ENCODE peak calls at places on chromosomes 13 and 19, in ten cellular contexts. One of them, this sample, is unnamed.

GRCh38 chr19:48468806-48469055 is 438 bp upstream of the CYTH2 start:
- DNase-seq in fibroblast of villous mesenchyme: no peak
- DNase-seq in MCF 10A: no peak
- DNase-seq in fibroblast of lung: no peak
- DNase-seq in CD8-positive, alpha-beta T cell: no peak
- DNase-seq in kidney epithelial cell: peak
- DNase-seq in RWPE1: no peak
- DNase-seq in testis: no peak
- DNase-seq in body of pancreas: no peak
- DNase-seq in CD4-positive, alpha-beta T cell: no peak
- DNase-seq in this sample: no peak

GRCh38 chr13:112446867-112447266 is 70.7 kb downstream of the SPACA7 start:
- DNase-seq in RWPE1: no peak
- DNase-seq in kidney epithelial cell: no peak
- DNase-seq in fibroblast of villous mesenchyme: no peak
- DNase-seq in fibroblast of lung: no peak
- DNase-seq in CD4-positive, alpha-beta T cell: no peak
- DNase-seq in CD8-positive, alpha-beta T cell: no peak
- DNase-seq in MCF 10A: no peak
- DNase-seq in testis: no peak
- DNase-seq in body of pancreas: no peak
- DNase-seq in this sample: no peak

GRCh38 chr19:5694167-5694951 is 4.3 kb downstream of the RPL36 start:
- DNase-seq in MCF 10A: no peak
- DNase-seq in RWPE1: no peak
- DNase-seq in body of pancreas: no peak
- DNase-seq in fibroblast of lung: no peak
- DNase-seq in CD8-positive, alpha-beta T cell: no peak
- DNase-seq in CD4-positive, alpha-beta T cell: no peak
- DNase-seq in testis: no peak
- DNase-seq in fibroblast of villous mesenchyme: no peak
- DNase-seq in kidney epithelial cell: no peak
- DNase-seq in this sample: no peak

GRCh38 chr13:79393564-79394249 is 12.3 kb downstream of the RBM26 start:
- DNase-seq in MCF 10A: no peak
- DNase-seq in kidney epithelial cell: no peak
- DNase-seq in testis: no peak
- DNase-seq in body of pancreas: no peak
- DNase-seq in fibroblast of lung: no peak
- DNase-seq in fibroblast of villous mesenchyme: no peak
- DNase-seq in CD8-positive, alpha-beta T cell: no peak
- DNase-seq in CD4-positive, alpha-beta T cell: peak
- DNase-seq in RWPE1: no peak
- DNase-seq in this sample: no peak

GRCh38 chr13:95924389-95924994 is 128.7 kb downstream of the UGGT2 start:
- DNase-seq in RWPE1: peak
- DNase-seq in CD8-positive, alpha-beta T cell: no peak
- DNase-seq in CD4-positive, alpha-beta T cell: no peak
- DNase-seq in fibroblast of lung: peak
- DNase-seq in body of pancreas: no peak
- DNase-seq in MCF 10A: peak
- DNase-seq in testis: no peak
- DNase-seq in kidney epithelial cell: peak
- DNase-seq in fibroblast of villous mesenchyme: peak
- DNase-seq in this sample: no peak

GRCh38 chr19:51749979-51750378 is 1.7 kb downstream of the FPR1 start:
- DNase-seq in body of pancreas: no peak
- DNase-seq in RWPE1: no peak
- DNase-seq in fibroblast of lung: no peak
- DNase-seq in fibroblast of villous mesenchyme: no peak
- DNase-seq in testis: no peak
- DNase-seq in CD4-positive, alpha-beta T cell: no peak
- DNase-seq in kidney epithelial cell: no peak
- DNase-seq in MCF 10A: peak
- DNase-seq in CD8-positive, alpha-beta T cell: no peak
- DNase-seq in this sample: no peak

GRCh38 chr19:45713141-45713540 is 17.6 kb downstream of the FBXO46 start:
- DNase-seq in MCF 10A: no peak
- DNase-seq in CD4-positive, alpha-beta T cell: no peak
- DNase-seq in body of pancreas: no peak
- DNase-seq in testis: no peak
- DNase-seq in CD8-positive, alpha-beta T cell: no peak
- DNase-seq in kidney epithelial cell: no peak
- DNase-seq in fibroblast of lung: no peak
- DNase-seq in RWPE1: no peak
- DNase-seq in fibroblast of villous mesenchyme: no peak
- DNase-seq in this sample: no peak

GRCh38 chr19:49073514-49074378 is 1.2 kb upstream of the KCNA7 start:
- DNase-seq in CD8-positive, alpha-beta T cell: no peak
- DNase-seq in fibroblast of villous mesenchyme: no peak
- DNase-seq in MCF 10A: peak
- DNase-seq in body of pancreas: no peak
- DNase-seq in RWPE1: no peak
- DNase-seq in CD4-positive, alpha-beta T cell: no peak
- DNase-seq in kidney epithelial cell: no peak
- DNase-seq in testis: no peak
- DNase-seq in fibroblast of lung: no peak
- DNase-seq in this sample: no peak

GRCh38 chr13:108780706-108781105 is 151.3 kb downstream of the MYO16 start:
- DNase-seq in body of pancreas: no peak
- DNase-seq in testis: no peak
- DNase-seq in RWPE1: no peak
- DNase-seq in fibroblast of villous mesenchyme: no peak
- DNase-seq in fibroblast of lung: no peak
- DNase-seq in CD4-positive, alpha-beta T cell: no peak
- DNase-seq in CD8-positive, alpha-beta T cell: no peak
- DNase-seq in MCF 10A: no peak
- DNase-seq in kidney epithelial cell: no peak
- DNase-seq in this sample: no peak

GRCh38 chr19:49335784-49336481 is 727 bp downstream of the CD37 start:
- DNase-seq in CD8-positive, alpha-beta T cell: no peak
- DNase-seq in body of pancreas: no peak
- DNase-seq in CD4-positive, alpha-beta T cell: no peak
- DNase-seq in kidney epithelial cell: no peak
- DNase-seq in MCF 10A: no peak
- DNase-seq in testis: no peak
- DNase-seq in RWPE1: no peak
- DNase-seq in fibroblast of lung: no peak
- DNase-seq in fibroblast of villous mesenchyme: no peak
- DNase-seq in this sample: no peak

DNA sequence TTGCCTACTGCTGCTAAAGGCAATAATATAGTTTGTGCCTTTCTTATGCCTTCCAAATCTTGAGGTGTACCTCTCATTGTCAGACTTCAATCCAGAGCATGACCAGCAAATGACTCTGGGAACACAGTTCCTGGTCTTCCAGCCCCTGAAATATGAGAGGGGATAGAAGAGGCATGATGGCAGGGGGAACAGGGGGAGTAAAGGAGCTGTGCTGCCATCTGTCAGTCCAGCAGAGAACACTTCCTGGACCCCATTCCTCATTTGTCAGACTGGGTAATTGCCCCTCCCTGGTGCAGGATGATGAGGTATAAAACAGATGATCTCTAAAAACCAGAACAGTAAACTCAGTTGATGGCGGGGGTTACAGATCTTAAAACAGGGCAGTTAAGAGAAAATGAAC is 618.7 kb downstream of the DIAPH3 start:
- DNase-seq in CD8-positive, alpha-beta T cell: no peak
- DNase-seq in fibroblast of villous mesenchyme: no peak
- DNase-seq in fibroblast of lung: no peak
- DNase-seq in MCF 10A: no peak
- DNase-seq in kidney epithelial cell: no peak
- DNase-seq in testis: no peak
- DNase-seq in RWPE1: no peak
- DNase-seq in CD4-positive, alpha-beta T cell: no peak
- DNase-seq in body of pancreas: no peak
- DNase-seq in this sample: no peak
- TF ChIP-seq CTCF in CD8-positive, alpha-beta T cell: no peak
- TF ChIP-seq CTCF in fibroblast of villous mesenchyme: no peak
- TF ChIP-seq CTCF in fibroblast of lung: no peak
- TF ChIP-seq CTCF in MCF 10A: no peak
- TF ChIP-seq CTCF in kidney epithelial cell: no peak
- TF ChIP-seq CTCF in testis: no peak
- TF ChIP-seq CTCF in RWPE1: no peak
- TF ChIP-seq CTCF in CD4-positive, alpha-beta T cell: no peak
- TF ChIP-seq CTCF in body of pancreas: no peak
- TF ChIP-seq CTCF in this sample: no peak

GRCh38 chr19:18416778-18417249 is 2.4 kb upstream of the SSBP4 start:
- DNase-seq in CD4-positive, alpha-beta T cell: peak
- DNase-seq in kidney epithelial cell: no peak
- DNase-seq in body of pancreas: peak
- DNase-seq in fibroblast of villous mesenchyme: peak
- DNase-seq in MCF 10A: no peak
- DNase-seq in fibroblast of lung: peak
- DNase-seq in RWPE1: no peak
- DNase-seq in testis: peak
- DNase-seq in CD8-positive, alpha-beta T cell: peak
- DNase-seq in this sample: peak

GRCh38 chr19:18414504-18415176 is 4.6 kb upstream of the SSBP4 start:
- DNase-seq in kidney epithelial cell: no peak
- DNase-seq in CD8-positive, alpha-beta T cell: no peak
- DNase-seq in testis: no peak
- DNase-seq in MCF 10A: no peak
- DNase-seq in fibroblast of lung: no peak
- DNase-seq in CD4-positive, alpha-beta T cell: no peak
- DNase-seq in fibroblast of villous mesenchyme: peak
- DNase-seq in body of pancreas: no peak
- DNase-seq in RWPE1: no peak
- DNase-seq in this sample: no peak

GRCh38 chr19:18415177-18415867 is 3.9 kb upstream of the SSBP4 start:
- DNase-seq in body of pancreas: no peak
- DNase-seq in testis: peak
- DNase-seq in kidney epithelial cell: no peak
- DNase-seq in CD4-positive, alpha-beta T cell: no peak
- DNase-seq in fibroblast of lung: peak
- DNase-seq in RWPE1: no peak
- DNase-seq in fibroblast of villous mesenchyme: peak
- DNase-seq in CD8-positive, alpha-beta T cell: no peak
- DNase-seq in MCF 10A: no peak
- DNase-seq in this sample: no peak

GRCh38 chr19:18408053-18408476 is 10.6 kb upstream of the LRRC25 start:
- DNase-seq in CD4-positive, alpha-beta T cell: no peak
- DNase-seq in MCF 10A: no peak
- DNase-seq in CD8-positive, alpha-beta T cell: no peak
- DNase-seq in fibroblast of villous mesenchyme: no peak
- DNase-seq in fibroblast of lung: no peak
- DNase-seq in kidney epithelial cell: peak
- DNase-seq in testis: no peak
- DNase-seq in body of pancreas: peak
- DNase-seq in RWPE1: no peak
- DNase-seq in this sample: no peak

GRCh38 chr19:18412610-18413239 is 6.5 kb upstream of the SSBP4 start:
- DNase-seq in MCF 10A: no peak
- DNase-seq in body of pancreas: no peak
- DNase-seq in testis: no peak
- DNase-seq in RWPE1: no peak
- DNase-seq in CD8-positive, alpha-beta T cell: no peak
- DNase-seq in kidney epithelial cell: no peak
- DNase-seq in fibroblast of lung: no peak
- DNase-seq in fibroblast of villous mesenchyme: no peak
- DNase-seq in CD4-positive, alpha-beta T cell: no peak
- DNase-seq in this sample: no peak
- TF ChIP-seq CTCF in MCF 10A: no peak
- TF ChIP-seq CTCF in body of pancreas: no peak
- TF ChIP-seq CTCF in testis: no peak
- TF ChIP-seq CTCF in RWPE1: no peak
- TF ChIP-seq CTCF in CD8-positive, alpha-beta T cell: no peak
- TF ChIP-seq CTCF in kidney epithelial cell: no peak
- TF ChIP-seq CTCF in fibroblast of lung: no peak
- TF ChIP-seq CTCF in fibroblast of villous mesenchyme: no peak
- TF ChIP-seq CTCF in CD4-positive, alpha-beta T cell: no peak
- TF ChIP-seq CTCF in this sample: no peak

DNA sequence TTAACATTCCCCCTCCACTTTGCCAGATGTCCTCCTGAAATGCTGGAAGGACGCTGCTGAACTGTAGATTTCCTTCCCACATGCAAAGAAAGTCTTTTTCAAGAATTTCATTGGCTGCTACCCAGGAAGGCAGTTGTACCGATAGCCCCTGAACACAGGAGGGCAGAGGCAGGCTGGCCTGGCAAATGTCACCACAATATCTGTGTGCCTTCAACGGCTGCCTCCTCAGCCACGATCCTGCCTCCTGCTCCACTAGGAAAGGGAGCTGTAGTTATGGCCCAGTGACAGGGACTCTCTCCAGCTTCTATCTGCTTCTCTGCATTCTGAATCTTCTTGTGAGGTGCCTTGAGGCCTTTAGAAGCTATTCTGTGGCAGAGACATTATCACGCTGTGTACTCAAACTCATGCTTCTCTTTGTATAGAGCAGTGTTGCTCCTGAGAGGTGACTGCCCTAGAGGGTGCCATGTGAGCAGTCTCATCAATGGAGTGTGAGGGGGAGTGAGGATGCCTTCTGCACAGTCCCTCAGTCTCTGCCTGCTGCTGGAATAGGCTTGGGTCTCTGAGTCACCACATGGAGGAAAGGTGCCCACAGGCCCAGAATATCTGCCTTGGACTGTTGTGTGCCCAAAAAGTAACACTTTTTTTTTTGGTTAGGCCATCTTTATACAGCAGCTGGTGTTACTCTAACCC is 279.8 kb downstream of the DNAJC15 start:
- DNase-seq in MCF 10A: peak
- DNase-seq in fibroblast of villous mesenchyme: peak
- DNase-seq in CD8-positive, alpha-beta T cell: no peak
- DNase-seq in testis: peak
- DNase-seq in CD4-positive, alpha-beta T cell: no peak
- DNase-seq in body of pancreas: peak
- DNase-seq in kidney epithelial cell: no peak
- DNase-seq in RWPE1: peak
- DNase-seq in fibroblast of lung: peak
- DNase-seq in this sample: peak
- TF ChIP-seq CTCF in MCF 10A: peak
- TF ChIP-seq CTCF in fibroblast of villous mesenchyme: peak
- TF ChIP-seq CTCF in CD8-positive, alpha-beta T cell: no peak
- TF ChIP-seq CTCF in testis: peak
- TF ChIP-seq CTCF in CD4-positive, alpha-beta T cell: no peak
- TF ChIP-seq CTCF in body of pancreas: peak
- TF ChIP-seq CTCF in kidney epithelial cell: peak
- TF ChIP-seq CTCF in RWPE1: no peak
- TF ChIP-seq CTCF in fibroblast of lung: peak
- TF ChIP-seq CTCF in this sample: peak

DNA sequence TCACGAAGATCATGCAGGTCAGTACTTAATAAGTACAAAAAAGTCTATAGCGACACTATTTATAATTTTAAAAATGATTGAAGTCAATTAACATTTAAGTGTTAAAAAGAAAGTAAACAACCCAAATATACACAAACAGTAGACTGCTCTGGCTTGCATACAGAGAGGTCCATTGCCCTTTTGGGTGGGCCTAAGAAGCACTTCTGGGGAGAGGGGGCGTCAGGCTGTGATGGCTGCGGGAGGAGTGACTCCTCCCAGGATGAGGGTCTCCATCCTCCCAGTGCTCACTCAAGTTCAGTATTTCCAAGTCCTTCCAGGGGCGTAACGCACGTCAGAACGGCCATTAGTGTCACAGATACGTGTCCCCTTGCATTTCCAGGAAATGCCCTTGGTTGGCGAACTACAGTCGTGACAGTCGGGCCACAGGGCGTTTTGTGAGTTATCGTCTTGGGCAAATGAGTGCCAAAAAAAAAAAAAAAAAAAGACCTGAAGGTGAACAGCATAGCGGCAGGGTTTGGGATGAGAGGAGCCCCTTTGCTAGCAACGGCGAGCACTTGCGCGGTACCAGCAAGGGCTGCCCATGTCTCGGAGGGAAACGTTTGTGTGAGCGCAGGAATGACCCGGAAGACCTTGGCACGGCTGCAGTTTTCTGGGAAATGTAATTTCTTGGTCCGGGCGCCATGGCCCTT is at the start of gene SCGB2B2:
- DNase-seq in fibroblast of lung: no peak
- DNase-seq in fibroblast of villous mesenchyme: no peak
- DNase-seq in body of pancreas: no peak
- DNase-seq in MCF 10A: no peak
- DNase-seq in testis: no peak
- DNase-seq in CD8-positive, alpha-beta T cell: peak
- DNase-seq in RWPE1: peak
- DNase-seq in kidney epithelial cell: no peak
- DNase-seq in CD4-positive, alpha-beta T cell: peak
- DNase-seq in this sample: no peak
- TF ChIP-seq CTCF in fibroblast of lung: no peak
- TF ChIP-seq CTCF in fibroblast of villous mesenchyme: no peak
- TF ChIP-seq CTCF in body of pancreas: no peak
- TF ChIP-seq CTCF in MCF 10A: no peak
- TF ChIP-seq CTCF in testis: no peak
- TF ChIP-seq CTCF in CD8-positive, alpha-beta T cell: no peak
- TF ChIP-seq CTCF in RWPE1: no peak
- TF ChIP-seq CTCF in kidney epithelial cell: peak
- TF ChIP-seq CTCF in CD4-positive, alpha-beta T cell: no peak
- TF ChIP-seq CTCF in this sample: peak

This sample was measured in neural crest cell.